ENCODE peak calls at places on chromosomes 2 and 18, in four cellular contexts. One of them, this sample, is unnamed.

GRCh38 chr2:163659224-163659623 is 76.6 kb downstream of the FIGN start:
- DNase-seq in T follicular helper cell: no peak
- DNase-seq in heart left ventricle: no peak
- DNase-seq in neural crest cell: no peak
- DNase-seq in this sample: no peak

GRCh38 chr2:216286616-216287231 is 85.6 kb downstream of the MARCHF4 start:
- DNase-seq in T follicular helper cell: no peak
- DNase-seq in heart left ventricle: no peak
- DNase-seq in neural crest cell: no peak
- DNase-seq in this sample: no peak

GRCh38 chr2:174815524-174815923 is 51.3 kb upstream of the CHRNA1 start:
- DNase-seq in T follicular helper cell: no peak
- DNase-seq in heart left ventricle: no peak
- DNase-seq in neural crest cell: no peak
- DNase-seq in this sample: no peak

GRCh38 chr2:193580176-193580950 is 1385.6 kb upstream of the TMEFF2 start:
- DNase-seq in T follicular helper cell: no peak
- DNase-seq in heart left ventricle: no peak
- DNase-seq in neural crest cell: no peak
- DNase-seq in this sample: no peak

GRCh38 chr18:7317804-7318231 is 86.9 kb downstream of the LRRC30 start:
- DNase-seq in T follicular helper cell: no peak
- DNase-seq in heart left ventricle: no peak
- DNase-seq in neural crest cell: no peak
- DNase-seq in this sample: no peak

GRCh38 chr2:239304533-239305221 is 96.1 kb downstream of the HDAC4 start:
- DNase-seq in T follicular helper cell: no peak
- DNase-seq in heart left ventricle: no peak
- DNase-seq in neural crest cell: no peak
- DNase-seq in this sample: no peak

GRCh38 chr2:191678437-191679110 is 638 bp downstream of the NABP1 start:
- DNase-seq in T follicular helper cell: peak; percentile 39
- DNase-seq in heart left ventricle: peak; percentile 40
- DNase-seq in neural crest cell: peak; percentile 23
- DNase-seq in this sample: peak; percentile 47

GRCh38 chr2:7523557-7524210 is 606.5 kb downstream of the RNF144A start:
- DNase-seq in T follicular helper cell: no peak
- DNase-seq in heart left ventricle: no peak
- DNase-seq in neural crest cell: no peak
- DNase-seq in this sample: no peak

GRCh38 chr2:202024871-202025270 is 8.8 kb upstream of the FZD7 start:
- DNase-seq in T follicular helper cell: no peak
- DNase-seq in heart left ventricle: no peak
- DNase-seq in neural crest cell: no peak
- DNase-seq in this sample: no peak

GRCh38 chr2:191249131-191249813 is 4.1 kb downstream of the MYO1B start:
- DNase-seq in T follicular helper cell: no peak
- DNase-seq in heart left ventricle: no peak
- DNase-seq in neural crest cell: no peak
- DNase-seq in this sample: no peak

GRCh38 chr2:177606636-177607035 is 214.1 kb downstream of the AGPS start:
- DNase-seq in T follicular helper cell: no peak
- DNase-seq in heart left ventricle: no peak
- DNase-seq in neural crest cell: no peak
- DNase-seq in this sample: no peak

GRCh38 chr2:113117594-113118262 is 9.7 kb upstream of the IL1RN start:
- DNase-seq in T follicular helper cell: no peak
- DNase-seq in heart left ventricle: no peak
- DNase-seq in neural crest cell: no peak
- DNase-seq in this sample: no peak

GRCh38 chr18:64438178-64438577 is 289.3 kb upstream of the LINC00305 start:
- DNase-seq in T follicular helper cell: no peak
- DNase-seq in heart left ventricle: no peak
- DNase-seq in neural crest cell: no peak
- DNase-seq in this sample: no peak

GRCh38 chr2:223979730-223980396 is 22.6 kb downstream of the MRPL44 start:
- DNase-seq in T follicular helper cell: no peak
- DNase-seq in heart left ventricle: no peak
- DNase-seq in neural crest cell: no peak
- DNase-seq in this sample: no peak